ENCODE peak calls at places on chromosomes 16 and 17, in seven cellular contexts. L is ovary; M is adipocyte; D is neuronal stem cell; H is naive thymus-derived CD4-positive, alpha-beta T cell; I is small intestine; X is pancreas. W is an unnamed sample.

GRCh38 chr17:78563189-78564145 is 13.7 kb downstream of the DNAH17 start:
- DNase-seq in D (no peak), I (no peak), H (no peak), M (no peak), L (no peak), X (peak; percentile 31), W (peak; percentile 71)

GRCh38 chr16:20940864-20941634 is 40.5 kb downstream of the LYRM1 start:
- DNase-seq in L (no peak), H (no peak), D (no peak), X (no peak), M (no peak), I (peak; percentile 20), W (no peak)

GRCh38 chr17:39547713-39548478 is 59.8 kb downstream of the NEUROD2 start:
- DNase-seq in X (peak; percentile 69), D (peak; percentile 71), L (peak; percentile 57), M (peak; percentile 73), I (peak; percentile 46), H (peak; percentile 77), W (peak; percentile 76)

GRCh38 chr17:77494664-77495435 is 354.1 kb downstream of the SEC14L1 start:
- DNase-seq in X (peak; percentile 83), M (peak; percentile 88), L (peak; percentile 86), H (peak; percentile 75), D (peak; percentile 69), I (peak; percentile 67), W (peak; percentile 82)

GRCh38 chr16:84647830-84648594 is at the start of gene KLHL36:
- DNase-seq in L (peak; percentile 82), D (peak; percentile 21), H (peak; percentile 89), X (peak; percentile 60), M (peak; percentile 81), I (peak; percentile 40), W (peak; percentile 66)

GRCh38 chr17:57871863-57872262 is 22.0 kb upstream of the MRPS23 start:
- DNase-seq in X (no peak), M (no peak), H (no peak), L (no peak), I (no peak), D (no peak), W (no peak)

GRCh38 chr16:57265850-57266530 is 18.5 kb downstream of the PLLP start:
- DNase-seq in M (peak; percentile 53), H (no peak), L (peak; percentile 43), X (peak; percentile 80), D (no peak), I (peak; percentile 97), W (peak; percentile 93)

GRCh38 chr16:751152-752007 is 9.2 kb upstream of the MSLN start:
- DNase-seq in H (no peak), I (no peak), L (no peak), X (no peak), M (no peak), D (no peak), W (peak; percentile 51)

GRCh38 chr17:43418441-43419374 is 19.9 kb downstream of the ARL4D start:
- DNase-seq in M (peak; percentile 91), L (peak; percentile 58), D (no peak), I (no peak), X (no peak), H (no peak), W (no peak)

DNA sequence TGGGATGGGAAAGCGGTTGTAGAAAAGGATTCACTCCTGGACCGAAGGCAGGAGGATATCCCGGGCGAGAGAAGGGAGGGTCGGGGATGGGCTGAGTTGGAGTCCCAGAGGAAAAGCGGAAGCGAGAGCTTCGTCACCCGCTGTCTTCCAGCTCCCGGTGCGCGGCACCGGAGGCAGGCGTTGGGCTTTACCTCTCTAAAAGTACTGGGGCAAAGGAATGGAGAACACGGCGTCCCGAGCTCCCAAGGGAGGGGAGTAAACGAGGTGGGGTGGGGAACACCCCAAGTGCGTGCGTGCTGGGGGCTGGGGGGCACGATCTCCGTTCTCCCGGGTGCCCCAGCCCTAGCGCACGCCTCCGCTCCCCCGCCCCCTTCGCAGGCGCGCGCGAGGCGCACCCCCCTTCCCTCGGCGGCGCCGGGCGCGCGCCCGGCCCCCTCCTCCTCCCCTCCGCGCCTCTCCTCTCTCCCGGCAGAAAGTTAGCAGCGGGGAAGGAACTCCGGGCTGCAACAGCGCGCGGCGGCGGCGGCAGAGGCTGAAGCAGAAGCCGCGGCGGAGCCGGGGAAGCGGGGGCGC is at the start of gene HS3ST4:
- DNase-seq in L (no peak), X (no peak), M (no peak), D (peak; percentile 61), H (no peak), I (no peak), W (peak; percentile 43)
- H3K27me3 ChIP-seq in L (no peaks in the 10 kb centered on the region), X (no peaks in the 10 kb centered on the region), M (peaks cover 56% of the 10 kb centered on the region), D (no peaks in the 10 kb centered on the region), H (no peaks in the 10 kb centered on the region), I (peaks cover 22% of the 10 kb centered on the region), W (peaks cover 23% of the 10 kb centered on the region)

GRCh38 chr17:45264988-45265387 is 3.1 kb upstream of the SPATA32 start:
- DNase-seq in I (peak; percentile 83), D (no peak), H (no peak), L (no peak), M (no peak), X (no peak), W (no peak)

GRCh38 chr17:45267436-45268055 is 5.7 kb upstream of the SPATA32 start:
- DNase-seq in M (no peak), L (no peak), I (no peak), X (no peak), D (no peak), H (no peak), W (no peak)

GRCh38 chr17:45266372-45266926 is 4.6 kb upstream of the SPATA32 start:
- DNase-seq in D (no peak), X (no peak), I (no peak), H (no peak), M (no peak), L (no peak), W (no peak)

GRCh38 chr17:45264430-45264829 is 2.5 kb upstream of the SPATA32 start:
- DNase-seq in L (no peak), H (no peak), D (no peak), I (no peak), X (no peak), M (no peak), W (no peak)

DNA sequence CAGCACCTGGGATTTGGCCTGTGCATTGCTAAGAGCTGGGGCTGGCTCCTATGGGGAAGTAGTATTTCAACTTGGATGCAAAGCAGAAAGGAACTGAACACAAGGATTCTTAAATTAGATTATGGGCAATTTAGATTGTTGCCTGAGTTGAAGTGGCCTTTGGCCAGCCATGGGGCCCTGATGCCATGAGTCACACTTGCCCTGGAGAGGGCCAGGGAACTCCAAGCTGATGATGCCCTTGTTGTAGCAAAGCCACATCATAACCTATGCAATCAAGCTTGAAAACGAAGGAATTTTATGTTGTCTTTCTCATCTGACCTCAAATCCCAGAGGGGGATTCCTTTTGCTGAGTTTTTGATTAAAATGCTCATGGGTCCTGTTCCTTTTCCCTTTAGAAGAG is 3.9 kb upstream of the SPATA32 start:
- DNase-seq in D (no peak), I (peak; percentile 95), M (peak; percentile 74), X (no peak), H (no peak), L (no peak), W (no peak)
- H3K36me3 ChIP-seq in D (peaks cover 50% of the 10 kb centered on the region), I (peaks cover 15% of the 10 kb centered on the region), M (peaks cover 59% of the 10 kb centered on the region), X (peaks cover 24% of the 10 kb centered on the region), H (peaks cover 15% of the 10 kb centered on the region), L (peaks cover 3% of the 10 kb centered on the region), W (peaks cover 79% of the 10 kb centered on the region)

DNA sequence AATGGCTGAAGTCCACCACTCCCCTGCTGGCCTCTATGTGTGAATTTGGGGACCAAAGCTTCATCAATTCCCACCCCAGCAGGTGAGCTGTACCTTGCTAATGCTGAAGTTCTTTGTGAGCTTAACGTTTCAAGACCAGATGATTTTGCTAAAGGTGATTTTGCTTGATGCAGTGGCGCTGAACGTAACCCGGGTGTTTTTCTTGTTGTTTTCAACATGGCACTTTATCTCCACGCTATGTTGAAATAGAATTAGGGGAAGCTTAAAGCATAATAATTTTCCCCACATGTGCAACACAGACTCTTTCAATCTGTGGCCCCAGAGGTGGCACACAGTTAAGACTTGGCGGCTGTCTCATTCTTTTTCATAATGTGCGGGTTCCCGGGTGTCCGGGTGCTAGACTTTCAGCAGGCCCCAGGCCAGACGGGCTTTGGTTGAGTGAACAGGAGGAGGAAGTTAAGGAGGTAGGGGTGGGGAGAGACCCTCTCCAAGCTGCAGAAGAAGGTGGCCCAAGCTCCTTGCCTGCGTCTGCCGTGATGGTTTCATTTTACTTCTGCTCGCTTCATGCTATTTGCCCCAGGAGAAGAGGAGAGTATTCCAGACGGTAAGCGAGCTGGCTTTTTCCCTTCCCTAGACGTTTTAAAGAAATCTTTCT is 4.0 kb downstream of the FOXC2 start:
- DNase-seq in M (peak; percentile 35), D (no peak), I (no peak), H (no peak), L (no peak), X (no peak), W (no peak)
- H3K27me3 ChIP-seq in M (peaks cover 3% of the 10 kb centered on the region), D (peaks cover 62% of the 10 kb centered on the region), I (peaks cover 35% of the 10 kb centered on the region), H (peaks cover under 1% of the 10 kb centered on the region), L (peaks cover 2% of the 10 kb centered on the region), X (peaks cover 18% of the 10 kb centered on the region), W (peaks cover 37% of the 10 kb centered on the region)

GRCh38 chr17:59199398-59199797 is 10.4 kb upstream of the SMG8 start:
- DNase-seq in X (no peak), D (no peak), I (no peak), L (no peak), M (no peak), H (no peak), W (no peak)
- H3K36me3 ChIP-seq in X (no peaks in the 10 kb centered on the region), D (peaks cover 31% of the 10 kb centered on the region), I (no peaks in the 10 kb centered on the region), L (no peaks in the 10 kb centered on the region), M (no peaks in the 10 kb centered on the region), H (no peaks in the 10 kb centered on the region), W (peaks cover 11% of the 10 kb centered on the region)

GRCh38 chr16:12904041-12904671 is 2.8 kb downstream of the SHISA9 start:
- DNase-seq in M (no peak), H (no peak), X (no peak), I (no peak), D (no peak), L (no peak), W (no peak)
- H3K27me3 ChIP-seq in M (peaks cover 27% of the 10 kb centered on the region), H (no peaks in the 10 kb centered on the region), X (peaks cover 3% of the 10 kb centered on the region), I (peaks cover 39% of the 10 kb centered on the region), D (no peaks in the 10 kb centered on the region), L (no peaks in the 10 kb centered on the region), W (peaks cover 5% of the 10 kb centered on the region)

DNA sequence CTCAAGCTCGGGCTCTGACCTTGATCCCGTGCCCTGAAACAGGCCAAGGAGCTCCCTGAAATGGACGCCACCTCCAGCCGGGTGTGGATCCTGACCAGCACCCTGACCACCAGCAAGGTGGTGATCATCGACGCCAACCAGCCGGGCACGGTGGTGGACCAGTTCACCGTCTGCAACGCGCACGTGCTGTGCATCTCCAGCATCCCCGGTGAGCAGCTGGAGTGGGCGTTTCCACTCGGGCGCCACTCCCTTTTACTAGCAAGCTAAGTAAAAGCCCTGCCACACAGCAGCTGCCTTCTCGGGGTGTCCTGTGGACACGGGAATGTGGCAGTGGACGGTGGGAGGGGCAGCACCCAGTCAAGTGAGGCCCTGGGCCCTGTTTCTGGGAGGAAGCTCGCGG is 6.4 kb downstream of the NME3 start:
- DNase-seq in D (no peak), X (no peak), M (no peak), H (no peak), L (no peak), I (no peak), W (no peak)
- H3K36me3 ChIP-seq in D (peaks cover 46% of the 10 kb centered on the region), X (peaks cover 27% of the 10 kb centered on the region), M (peaks cover 75% of the 10 kb centered on the region), H (peaks cover 4% of the 10 kb centered on the region), L (no peaks in the 10 kb centered on the region), I (peaks cover 14% of the 10 kb centered on the region), W (peaks cover 100% of the 10 kb centered on the region)

W was measured in stomach.